ENCODE peak calls at places on chromosomes 16 and 17, in four cellular contexts. E is HepG2, S is K562, X is GM12878. C is an unnamed sample. For H3K27me3, the result is how much of the 10 kb centered on the place peaks cover.

GRCh38 chr17:3956983-3957382 is 7.3 kb downstream of the ATP2A3 start:
- DNase-seq in E (no peak), S (no peak), X (no peak), C (no peak)

GRCh38 chr16:17359778-17360177 is 111.0 kb downstream of the XYLT1 start:
- DNase-seq in E (no peak), S (no peak), X (no peak), C (no peak)

GRCh38 chr16:700684-701584 is 4.7 kb downstream of the FBXL16 start:
- DNase-seq in E (no peak), S (peak), X (no peak), C (no peak)

GRCh38 chr16:54526916-54527315 is 240.3 kb upstream of the IRX3 start:
- DNase-seq in E (no peak), S (no peak), X (no peak), C (no peak)

GRCh38 chr17:45262516-45263476 is 902 bp upstream of the SPATA32 start:
- DNase-seq in E (no peak), S (no peak), X (no peak), C (no peak)

GRCh38 chr16:14486520-14487303 is 143.3 kb downstream of the PARN start:
- DNase-seq in E (peak), S (peak), X (no peak), C (peak)

GRCh38 chr16:50402298-50402895 is 33.6 kb upstream of the BRD7 start:
- DNase-seq in E (no peak), S (no peak), X (no peak), C (no peak)

GRCh38 chr17:30336369-30337171 is 2.7 kb upstream of the TMIGD1 start:
- DNase-seq in E (peak), S (peak), X (no peak), C (peak)

GRCh38 chr17:48393271-48393670 is 36.7 kb downstream of the SKAP1 start:
- DNase-seq in E (no peak), S (no peak), X (no peak), C (no peak)

GRCh38 chr16:1771072-1771863 is at the start of gene NME3:
- DNase-seq in E (peak), S (peak), X (no peak), C (peak)

GRCh38 chr16:26645629-26646028 is 421.1 kb upstream of the C16orf82 start:
- DNase-seq in E (no peak), S (peak), X (no peak), C (no peak)

GRCh38 chr16:69286941-69287713 is 24.0 kb upstream of the VPS4A start:
- DNase-seq in E (peak), S (peak), X (peak), C (peak)

GRCh38 chr16:86521236-86522197 is 11.2 kb downstream of the FOXF1 start:
- DNase-seq in E (no peak), S (no peak), X (no peak), C (no peak)

GRCh38 chr17:83196088-83196765 is 116.8 kb downstream of the METRNL start:
- DNase-seq in E (no peak), S (no peak), X (no peak), C (no peak)

GRCh38 chr16:52991572-52991971 is 61.1 kb downstream of the CHD9NB start:
- DNase-seq in E (no peak), S (no peak), X (no peak), C (no peak)

GRCh38 chr16:58051296-58051695 is 25.7 kb downstream of the MMP15 start:
- DNase-seq in E (no peak), S (no peak), X (no peak), C (no peak)

GRCh38 chr17:21549107-21549687 is 143.1 kb upstream of the KCNJ18 start:
- DNase-seq in E (no peak), S (no peak), X (no peak), C (no peak)

GRCh38 chr17:5365831-5366230 is 53.6 kb downstream of the NUP88 start:
- DNase-seq in E (no peak), S (no peak), X (no peak), C (no peak)

GRCh38 chr17:77310336-77310735 is 169.6 kb downstream of the SEC14L1 start:
- DNase-seq in E (no peak), S (no peak), X (no peak), C (no peak)

GRCh38 chr17:77737442-77738265 is 220.8 kb upstream of the TNRC6C start:
- DNase-seq in E (no peak), S (no peak), X (no peak), C (no peak)

GRCh38 chr16:2209258-2210008 is 1.2 kb downstream of the BRICD5 start:
- DNase-seq in E (no peak), S (peak), X (no peak), C (no peak)

GRCh38 chr16:75566889-75567255 is 693 bp downstream of the GABARAPL2 start:
- DNase-seq in E (no peak), S (peak), X (no peak), C (peak)

GRCh38 chr17:10210151-10210574 is 11.8 kb upstream of the GAS7 start:
- DNase-seq in E (no peak), S (no peak), X (no peak), C (no peak)

GRCh38 chr16:50742521-50743150 is 750 bp downstream of the CYLD start:
- DNase-seq in E (no peak), S (peak), X (no peak), C (peak)

GRCh38 chr16:5604770-5605169 is 507.2 kb upstream of the EEF2KMT start:
- DNase-seq in E (peak), S (peak), X (no peak), C (no peak)

GRCh38 chr16:48487287-48487686 is 102.1 kb upstream of the SIAH1 start:
- DNase-seq in E (no peak), S (no peak), X (no peak), C (no peak)

GRCh38 chr16:49620158-49620867 is 235.6 kb downstream of the ZNF423 start:
- DNase-seq in E (peak), S (peak), X (no peak), C (peak)

GRCh38 chr16:15552507-15552906 is 90.4 kb downstream of the MARF1 start:
- DNase-seq in E (no peak), S (no peak), X (no peak), C (no peak)

GRCh38 chr17:79814966-79815835 is 18.3 kb upstream of the CBX8 start:
- DNase-seq in E (no peak), S (no peak), X (no peak), C (no peak)

DNA sequence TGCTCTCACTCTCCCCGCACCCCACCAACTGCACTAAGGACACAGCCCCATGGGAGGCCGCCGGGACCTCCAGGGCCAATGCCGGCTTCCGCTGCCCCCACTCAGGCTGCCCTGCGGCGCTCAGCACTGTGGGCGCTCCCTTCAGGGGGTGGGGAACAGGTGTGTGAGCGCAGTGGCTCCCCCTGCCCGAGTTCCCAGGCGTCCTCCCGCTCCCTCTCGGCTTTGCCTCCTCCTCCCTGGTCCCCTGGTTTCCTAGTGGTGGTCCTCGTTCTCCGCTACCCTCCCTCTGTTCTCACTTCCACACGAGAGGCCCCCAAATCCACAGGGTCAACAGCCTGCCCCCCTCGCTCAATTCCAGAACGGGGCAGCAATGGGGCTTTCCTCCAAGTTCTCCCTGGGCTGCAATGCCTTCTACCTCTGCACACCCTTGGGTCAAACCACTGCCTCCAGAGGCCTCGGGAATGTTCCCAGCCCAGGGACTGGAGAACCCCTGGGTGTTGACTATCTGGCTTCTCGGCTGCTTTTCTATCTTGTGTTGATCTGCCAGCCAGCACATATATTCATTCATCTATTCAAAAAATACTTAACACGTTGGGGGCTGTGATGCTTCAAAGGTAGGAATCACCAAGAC is 9.9 kb downstream of the FOXJ1 start:
- DNase-seq in E (no peak), S (no peak), X (no peak), C (no peak)
- H3K27ac ChIP-seq in E (no peak), S (no peak), X (no peak), C (no peak)

GRCh38 chr17:80871341-80871740 is 120.3 kb upstream of the CHMP6 start:
- DNase-seq in E (no peak), S (no peak), X (no peak), C (no peak)

GRCh38 chr17:80872011-80872929 is 119.4 kb upstream of the CHMP6 start:
- DNase-seq in E (no peak), S (no peak), X (no peak), C (no peak)

GRCh38 chr17:80868022-80868609 is 123.5 kb upstream of the CHMP6 start:
- DNase-seq in E (no peak), S (no peak), X (no peak), C (no peak)

GRCh38 chr17:80870401-80870800 is 121.2 kb upstream of the CHMP6 start:
- DNase-seq in E (no peak), S (no peak), X (no peak), C (no peak)

GRCh38 chr17:80869476-80869875 is 122.2 kb upstream of the CHMP6 start:
- DNase-seq in E (no peak), S (no peak), X (no peak), C (no peak)
- TF ChIP-seq MYC in E (no peak), S (no peak), X (no peak), C (no peak)

GRCh38 chr17:76137351-76138233 is 3.5 kb downstream of the FOXJ1 start:
- DNase-seq in E (no peak), S (no peak), X (no peak), C (no peak)
- H3K27me3 ChIP-seq in E (under half), S (half or more), X (under half), C (under half)

DNA sequence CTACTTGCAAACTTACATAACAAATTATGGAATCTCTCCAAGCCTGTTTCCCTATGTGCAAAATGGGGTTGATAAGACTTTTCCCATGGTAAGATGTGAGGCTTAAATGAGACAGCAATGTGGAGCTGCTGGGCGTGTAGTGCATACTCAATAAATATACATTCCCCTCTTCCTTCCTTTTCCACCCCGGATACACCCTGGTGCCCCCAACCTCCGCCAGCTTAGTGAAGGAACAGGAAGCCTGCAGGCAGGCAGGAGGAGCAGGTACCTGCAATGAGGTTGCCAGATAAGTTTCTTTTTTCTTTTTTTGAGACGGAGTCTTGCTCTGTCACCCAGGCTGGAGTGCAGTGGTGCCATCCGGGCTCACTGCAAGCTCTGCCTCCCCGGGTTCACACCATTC is 14.9 kb downstream of the C17orf50 start:
- DNase-seq in E (no peak), S (no peak), X (no peak), C (no peak)
- H3K27ac ChIP-seq in E (no peak), S (no peak), X (no peak), C (no peak)

C was measured in endothelial cell of umbilical vein.